ENCODE peak calls at places on chromosomes 3 and 15, in four cellular contexts. W, X, L and F are unnamed samples.

GRCh38 chr15:92810418-92811138 is 89.5 kb upstream of the CHD2 start:
- DNase-seq in W (no peak), X (no peak), L (peak; percentile 52), F (no peak)

GRCh38 chr3:52014613-52015012 is 18.9 kb upstream of the RPL29 start:
- DNase-seq in W (no peak), X (no peak), L (peak; percentile 40), F (no peak)

GRCh38 chr3:134361162-134361831 is 12.9 kb downstream of the AMOTL2 start:
- DNase-seq in W (peak; percentile 20), X (no peak), L (no peak), F (no peak)

GRCh38 chr3:127639173-127640030 is 10.4 kb downstream of the PODXL2 start:
- DNase-seq in W (no peak), X (no peak), L (no peak), F (no peak)

GRCh38 chr3:131880948-131881347 is 153.9 kb downstream of the CPNE4 start:
- DNase-seq in W (no peak), X (no peak), L (no peak), F (no peak)

GRCh38 chr3:69930564-69930963 is 69.0 kb upstream of the SAMMSON start:
- DNase-seq in W (no peak), X (no peak), L (no peak), F (no peak)

GRCh38 chr3:98823791-98824190 is 60.7 kb downstream of the ST3GAL6 start:
- DNase-seq in W (no peak), X (no peak), L (no peak), F (no peak)

GRCh38 chr3:141629950-141630349 is 108.1 kb upstream of the RNF7 start:
- DNase-seq in W (no peak), X (no peak), L (peak; percentile 44), F (no peak)

GRCh38 chr15:73368301-73369072 is at the start of gene HCN4:
- DNase-seq in W (no peak), X (no peak), L (peak; percentile 43), F (no peak)

GRCh38 chr3:43411429-43411828 is 125.1 kb downstream of the SNRK start:
- DNase-seq in W (no peak), X (no peak), L (no peak), F (no peak)

GRCh38 chr3:178352300-178353021 is 183.8 kb upstream of the KCNMB2 start:
- DNase-seq in W (no peak), X (no peak), L (peak; percentile 70), F (no peak)

GRCh38 chr15:37031198-37031597 is 69.2 kb downstream of the MEIS2 start:
- DNase-seq in W (no peak), X (no peak), L (no peak), F (no peak)

GRCh38 chr15:96735621-96736020 is 405.1 kb downstream of the NR2F2 start:
- DNase-seq in W (no peak), X (no peak), L (no peak), F (no peak)

GRCh38 chr3:69999191-70000027 is at the start of gene SAMMSON:
- DNase-seq in W (peak; percentile 50), X (no peak), L (no peak), F (no peak)

GRCh38 chr15:42727740-42728355 is 9.1 kb downstream of the CDAN1 start:
- DNase-seq in W (no peak), X (no peak), L (peak; percentile 23), F (no peak)

GRCh38 chr3:133893683-133894333 is 1.9 kb downstream of the RAB6B start:
- DNase-seq in W (no peak), X (no peak), L (no peak), F (no peak)

GRCh38 chr3:178078933-178079332 is 457.3 kb upstream of the KCNMB2 start:
- DNase-seq in W (no peak), X (no peak), L (no peak), F (no peak)

GRCh38 chr3:106083207-106083606 is 214.4 kb upstream of the CBLB start:
- DNase-seq in W (no peak), X (no peak), L (no peak), F (no peak)

GRCh38 chr3:167814441-167814951 is 79.0 kb downstream of the SERPINI1 start:
- DNase-seq in W (no peak), X (no peak), L (peak; percentile 27), F (no peak)

GRCh38 chr3:187986514-187986934 is 167.4 kb upstream of the LPP start:
- DNase-seq in W (no peak), X (peak; percentile 26), L (no peak), F (no peak)

GRCh38 chr3:87996845-87997244 is 62.0 kb downstream of the CGGBP1 start:
- DNase-seq in W (no peak), X (no peak), L (no peak), F (no peak)

GRCh38 chr15:77836901-77837648 is 204.4 kb upstream of the LINGO1 start:
- DNase-seq in W (no peak), X (no peak), L (no peak), F (no peak)

GRCh38 chr15:58182460-58183163 is 44.4 kb downstream of the AQP9 start:
- DNase-seq in W (no peak), X (no peak), L (peak; percentile 69), F (no peak)

GRCh38 chr3:150931710-150932109 is 26.5 kb upstream of the MINDY4B start:
- DNase-seq in W (no peak), X (no peak), L (no peak), F (no peak)

GRCh38 chr15:99963976-99964375 is 230.7 kb upstream of the LYSMD4 start:
- DNase-seq in W (no peak), X (no peak), L (no peak), F (no peak)

GRCh38 chr15:80233511-80234080 is 18.4 kb downstream of the CTXND1 start:
- DNase-seq in W (no peak), X (no peak), L (no peak), F (no peak)

GRCh38 chr3:155018621-155019330 is 61.3 kb upstream of the MME start:
- DNase-seq in W (no peak), X (no peak), L (no peak), F (no peak)

GRCh38 chr15:68301300-68301699 is 23.8 kb downstream of the FEM1B start:
- DNase-seq in W (no peak), X (no peak), L (no peak), F (no peak)

GRCh38 chr15:57550640-57551039 is 41.1 kb upstream of the MYZAP start:
- DNase-seq in W (peak; percentile 84), X (no peak), L (no peak), F (no peak)

GRCh38 chr3:105915524-105915923 is 46.7 kb upstream of the CBLB start:
- DNase-seq in W (no peak), X (no peak), L (no peak), F (no peak)

GRCh38 chr3:101758224-101758623 is 20.8 kb upstream of the NXPE3 start:
- DNase-seq in W (no peak), X (no peak), L (no peak), F (no peak)

GRCh38 chr3:57169872-57170623 is 4.9 kb upstream of the IL17RD start:
- DNase-seq in W (peak; percentile 77), X (peak; percentile 57), L (peak; percentile 91), F (peak; percentile 45)

GRCh38 chr3:71210257-71211002 is 373.1 kb downstream of the FOXP1 start:
- DNase-seq in W (no peak), X (no peak), L (peak; percentile 68), F (no peak)

GRCh38 chr3:50649451-50649931 is 25.2 kb upstream of the DOCK3 start:
- DNase-seq in W (no peak), X (no peak), L (no peak), F (no peak)

GRCh38 chr3:187679638-187680396 is 9.6 kb upstream of the SST start:
- DNase-seq in W (peak; percentile 74), X (peak; percentile 53), L (peak; percentile 87), F (peak; percentile 39)

GRCh38 chr15:68679961-68680371 is 101.2 kb downstream of the CORO2B start:
- DNase-seq in W (no peak), X (no peak), L (no peak), F (no peak)

GRCh38 chr3:100041328-100041749 is 73.0 kb downstream of the FILIP1L start:
- DNase-seq in W (no peak), X (no peak), L (peak; percentile 58), F (no peak)

GRCh38 chr3:14210843-14211594 is 32.4 kb downstream of the LSM3 start:
- DNase-seq in W (no peak), X (no peak), L (no peak), F (no peak)

GRCh38 chr3:29281265-29282228 is 676 bp downstream of the RBMS3 start:
- DNase-seq in W (no peak), X (no peak), L (peak; percentile 38), F (no peak)

GRCh38 chr15:61994216-61994615 is 66.0 kb downstream of the VPS13C start:
- DNase-seq in W (no peak), X (no peak), L (no peak), F (no peak)

DNA sequence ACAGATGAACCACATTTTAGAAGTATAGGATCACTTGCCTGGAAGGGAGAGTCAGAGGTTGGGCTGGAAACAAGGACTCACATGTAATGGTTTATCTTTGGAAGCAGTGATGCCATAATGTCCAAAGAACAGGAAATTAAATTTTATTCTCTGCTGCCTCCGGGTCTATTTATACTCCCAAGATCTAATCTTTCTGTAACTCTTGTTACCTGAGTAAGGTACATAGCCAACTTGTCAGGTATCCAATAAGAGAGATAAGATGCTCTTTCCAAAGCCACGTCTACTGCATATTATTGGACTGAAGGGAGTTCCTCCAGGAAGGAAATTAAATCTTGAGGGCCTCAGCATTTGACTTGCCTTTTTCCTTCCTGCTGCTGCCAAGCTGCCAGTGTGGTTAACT is 71.0 kb downstream of the CRYGS start:
- DNase-seq in W (no peak), X (no peak), L (no peak), F (no peak)
- H3K27ac ChIP-seq in W (no peak overlapping the region), X (no peak overlapping the region), L (no peak overlapping the region), F (no peak overlapping the region)

GRCh38 chr15:64772488-64772887 is 2.9 kb downstream of the RBPMS2 start:
- DNase-seq in W (no peak), X (no peak), L (no peak), F (no peak)
- H3K27ac ChIP-seq in W (no peak overlapping the region), X (no peak overlapping the region), L (no peak overlapping the region), F (no peak overlapping the region)

GRCh38 chr15:71080166-71080565 is 35.1 kb upstream of the THSD4 start:
- DNase-seq in W (no peak), X (no peak), L (no peak), F (no peak)

GRCh38 chr15:71082803-71083202 is 32.5 kb upstream of the THSD4 start:
- DNase-seq in W (no peak), X (no peak), L (no peak), F (no peak)

GRCh38 chr15:71080705-71081104 is 34.6 kb upstream of the THSD4 start:
- DNase-seq in W (no peak), X (no peak), L (no peak), F (no peak)

GRCh38 chr15:71078506-71079207 is 36.6 kb upstream of the THSD4 start:
- DNase-seq in W (no peak), X (no peak), L (no peak), F (no peak)

GRCh38 chr15:71079208-71080044 is 35.8 kb upstream of the THSD4 start:
- DNase-seq in W (no peak), X (no peak), L (peak; percentile 38), F (no peak)
- H3K27ac ChIP-seq in W (peak overlapping the region; percentile 65), X (no peak overlapping the region), L (peak overlapping the region; percentile 42), F (no peak overlapping the region)

GRCh38 chr3:123157598-123158287 is 44.0 kb upstream of the SEC22A start:
- DNase-seq in W (no peak), X (no peak), L (no peak), F (no peak)

GRCh38 chr3:123157209-123157597 is 44.5 kb upstream of the SEC22A start:
- DNase-seq in W (no peak), X (no peak), L (no peak), F (no peak)

GRCh38 chr3:123155471-123156011 is 46.2 kb upstream of the SEC22A start:
- DNase-seq in W (no peak), X (no peak), L (no peak), F (no peak)

GRCh38 chr3:123158330-123158729 is 43.4 kb upstream of the SEC22A start:
- DNase-seq in W (no peak), X (no peak), L (no peak), F (no peak)

GRCh38 chr3:123156276-123156995 is 45.3 kb upstream of the SEC22A start:
- DNase-seq in W (no peak), X (no peak), L (no peak), F (no peak)
- H3K27ac ChIP-seq in W (no peak overlapping the region), X (no peak overlapping the region), L (peak overlapping the region; percentile 79), F (no peak overlapping the region)